ENCODE peak calls at places on chromosomes 2 and 18, in eight cellular contexts. P is CD8-positive, alpha-beta memory T cell; R is C1 segment of cervical spinal cord; K is NCI-H774; X is stimulated activated CD4-positive, alpha-beta T cell treated with anti-CD3 and anti-CD28 coated beads, TNF-alpha, amount 100 ng/mL, for 24 hours; G is activated CD8-positive, alpha-beta memory T cell treated with anti-CD3 and anti-CD28 coated beads, Interleukin-2, amount 50 U/mL, for 4 hours; N is PC-9; M is lower lobe of right lung. I is an unnamed sample.

GRCh38 chr18:57141208-57142129 is 5.4 kb upstream of the BOD1L2 start:
- DNase-seq in P (no peak), R (no peak), K (peak), X (no peak), G (no peak), N (peak), M (peak), I (no peak)

GRCh38 chr18:4068552-4069158 is 386.5 kb downstream of the DLGAP1 start:
- DNase-seq in P (no peak), R (peak), K (no peak), X (peak), G (no peak), N (no peak), M (no peak), I (no peak)

GRCh38 chr2:174835797-174836255 is 71.6 kb upstream of the CHRNA1 start:
- DNase-seq in P (no peak), R (no peak), K (no peak), X (peak), G (no peak), N (no peak), M (no peak), I (no peak)

GRCh38 chr2:160838691-160839090 is 321.5 kb upstream of the TANK start:
- DNase-seq in P (no peak), R (no peak), K (no peak), X (no peak), G (no peak), N (no peak), M (no peak), I (no peak)

GRCh38 chr2:198231562-198231961 is 427.2 kb downstream of the PLCL1 start:
- DNase-seq in P (no peak), R (no peak), K (no peak), X (no peak), G (no peak), N (no peak), M (no peak), I (no peak)

GRCh38 chr18:46680784-46681695 is 24.0 kb upstream of the LOXHD1 start:
- DNase-seq in P (no peak), R (no peak), K (no peak), X (no peak), G (no peak), N (no peak), M (no peak), I (no peak)

GRCh38 chr2:240840435-240841060 is 20.5 kb upstream of the KIF1A start:
- DNase-seq in P (no peak), R (peak), K (peak), X (no peak), G (no peak), N (peak), M (no peak), I (peak)

GRCh38 chr2:240252872-240253511 is 112.5 kb upstream of the OTOS start:
- DNase-seq in P (no peak), R (no peak), K (no peak), X (no peak), G (no peak), N (peak), M (peak), I (no peak)

GRCh38 chr2:95698166-95698565 is 106.4 kb downstream of the TRIM43 start:
- DNase-seq in P (no peak), R (no peak), K (no peak), X (no peak), G (no peak), N (no peak), M (no peak), I (no peak)

GRCh38 chr2:1685957-1686783 is 58.1 kb downstream of the PXDN start:
- DNase-seq in P (no peak), R (no peak), K (no peak), X (no peak), G (no peak), N (peak), M (peak), I (no peak)

GRCh38 chr2:202627042-202627441 is 7.7 kb upstream of the FAM117B start:
- DNase-seq in P (no peak), R (no peak), K (no peak), X (no peak), G (no peak), N (no peak), M (no peak), I (no peak)

I was measured in posterior cingulate gyrus.